ENCODE peak calls at places on chromosomes 1 and 21, in seven cellular contexts. T is neuronal stem cell, P is IMR-90, Y is mesendoderm, W is mesenchymal stem cell, I is H1, X is trophoblast cell. M is an unnamed sample.

GRCh38 chr1:221939598-221939997 is 197.7 kb upstream of the DUSP10 start:
- DNase-seq in P (no peak), X (no peak), W (no peak), T (no peak), I (no peak), Y (no peak), M (no peak)

GRCh38 chr1:160795951-160796383 is at the start of gene LY9:
- DNase-seq in W (no peak), X (peak), T (no peak), P (no peak), Y (no peak), I (no peak), M (no peak)

GRCh38 chr1:3978196-3978927 is 78.3 kb upstream of the C1orf174 start:
- DNase-seq in I (no peak), W (no peak), X (no peak), Y (no peak), T (no peak), P (no peak), M (no peak)

GRCh38 chr21:30408782-30409494 is 13.1 kb downstream of the KRTAP13-1 start:
- DNase-seq in Y (peak), T (peak), I (peak), P (no peak), W (peak), X (peak), M (peak)

GRCh38 chr1:205678286-205679111 is 1.8 kb downstream of the SLC45A3 start:
- DNase-seq in W (peak), T (no peak), X (no peak), I (no peak), Y (no peak), P (peak), M (no peak)

GRCh38 chr21:39153373-39153772 is 29.9 kb downstream of the PSMG1 start:
- DNase-seq in P (no peak), Y (peak), I (no peak), X (peak), W (no peak), T (no peak), M (no peak)

GRCh38 chr1:78617615-78618026 is 2.6 kb upstream of the IFI44L start:
- DNase-seq in Y (peak), I (peak), T (peak), W (peak), P (peak), X (peak), M (peak)

GRCh38 chr1:196380311-196380710 is 227.9 kb downstream of the KCNT2 start:
- DNase-seq in I (no peak), P (no peak), T (no peak), X (no peak), Y (peak), W (peak), M (no peak)

GRCh38 chr1:178577882-178578281 is 65.0 kb downstream of the TEX35 start:
- DNase-seq in W (no peak), I (no peak), P (no peak), Y (no peak), T (no peak), X (no peak), M (no peak)

GRCh38 chr1:101235696-101236545 is 898 bp upstream of the S1PR1 start:
- DNase-seq in X (peak), Y (peak), P (peak), T (peak), I (peak), W (peak), M (peak)

GRCh38 chr1:54649921-54650320 is 8.3 kb downstream of the MROH7 start:
- DNase-seq in W (no peak), P (no peak), Y (no peak), T (no peak), X (no peak), I (no peak), M (no peak)

GRCh38 chr1:209048961-209049669 is 534.4 kb upstream of the CAMK1G start:
- DNase-seq in X (no peak), Y (peak), I (no peak), W (peak), P (no peak), T (no peak), M (no peak)

GRCh38 chr21:46307625-46308024 is 16.0 kb downstream of the C21orf58 start:
- DNase-seq in P (peak), I (no peak), W (peak), X (peak), Y (no peak), T (no peak), M (no peak)

GRCh38 chr1:73913025-73913424 is 285.0 kb downstream of the LRRIQ3 start:
- DNase-seq in P (no peak), I (no peak), T (no peak), W (no peak), X (no peak), Y (no peak), M (no peak)

GRCh38 chr21:21973806-21974205 is 975.6 kb downstream of the NCAM2 start:
- DNase-seq in X (peak), W (peak), Y (peak), P (no peak), T (peak), I (no peak), M (peak)
- H2BK120ac ChIP-seq in X (no peak), W (no peak), Y (no peak), P (no peak), T (no peak), I (no peak), M (no peak)

GRCh38 chr1:204563780-204564179 is 47.6 kb downstream of the MDM4 start:
- DNase-seq in T (no peak), W (no peak), X (no peak), P (no peak), Y (no peak), I (no peak), M (no peak)

GRCh38 chr1:204562075-204562990 is 46.1 kb downstream of the MDM4 start:
- DNase-seq in W (no peak), Y (no peak), X (peak), T (no peak), I (no peak), P (no peak), M (no peak)

GRCh38 chr1:204564835-204565234 is 48.6 kb downstream of the MDM4 start:
- DNase-seq in X (no peak), T (no peak), I (no peak), Y (peak), W (no peak), P (no peak), M (no peak)

GRCh38 chr1:204565617-204566582 is 49.7 kb downstream of the MDM4 start:
- DNase-seq in P (peak), Y (peak), I (no peak), X (peak), T (peak), W (peak), M (peak)

DNA sequence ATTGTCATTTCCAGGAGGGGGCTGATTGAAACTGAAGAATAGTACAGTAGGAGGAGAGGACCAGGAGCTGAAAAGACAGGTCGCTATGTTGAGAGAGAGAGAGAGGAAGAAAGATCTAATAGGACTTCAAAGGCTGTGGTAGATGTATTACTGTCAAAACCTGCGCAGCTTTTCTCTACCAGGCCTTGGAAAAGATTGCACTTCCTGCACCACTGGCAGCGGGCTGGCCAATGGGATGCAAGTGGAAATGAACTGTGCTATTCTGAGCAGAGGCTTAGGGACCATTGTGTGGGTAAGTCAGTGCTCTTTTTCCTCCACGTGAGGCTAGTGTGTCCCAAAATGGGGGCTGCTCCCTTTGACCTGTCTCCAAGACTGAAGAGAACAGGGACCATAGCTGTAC is 47.1 kb downstream of the MDM4 start:
- DNase-seq in P (no peak), W (no peak), X (no peak), Y (no peak), T (no peak), I (no peak), M (no peak)
- H3K4me2 ChIP-seq in P (no peak), W (no peak), X (no peak), Y (no peak), T (no peak), I (no peak), M (no peak)

DNA sequence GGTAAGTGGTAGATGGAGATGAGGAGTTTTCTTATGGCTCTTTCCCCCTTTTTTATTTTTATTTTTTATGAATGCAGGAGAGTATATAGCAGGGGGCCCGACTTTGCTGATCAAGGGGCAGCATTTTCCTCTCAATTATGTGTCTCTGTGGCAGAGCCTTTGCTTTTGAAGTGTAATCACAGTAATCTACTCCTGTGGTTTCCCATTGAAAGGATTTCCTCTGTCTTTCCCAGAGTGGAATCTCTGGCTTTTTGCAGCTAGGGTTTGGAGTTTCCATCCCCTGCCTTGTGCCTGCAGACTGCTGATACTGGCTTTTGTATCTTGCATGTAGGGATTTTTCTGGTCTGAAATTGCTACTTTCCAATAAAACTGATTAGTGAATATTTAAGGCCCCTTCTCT is 29.1 kb downstream of the ARID1A start:
- DNase-seq in X (no peak), P (no peak), Y (peak), W (peak), I (no peak), T (no peak), M (peak)
- H2BK120ac ChIP-seq in X (no peak), P (no peak), Y (no peak), W (no peak), I (no peak), T (no peak), M (no peak)

GRCh38 chr21:33945652-33946270 is 30.2 kb upstream of the ATP5PO start:
- DNase-seq in Y (no peak), T (no peak), P (no peak), I (peak), W (no peak), X (peak), M (no peak)
- H3K4me2 ChIP-seq in Y (no peak), T (no peak), P (no peak), I (no peak), W (no peak), X (no peak), M (no peak)

GRCh38 chr1:24713736-24714135 is 31.5 kb upstream of the CLIC4 start:
- DNase-seq in P (no peak), Y (peak), X (peak), W (no peak), I (no peak), T (no peak), M (no peak)
- H2BK120ac ChIP-seq in P (peak), Y (no peak), X (peak), W (peak), I (no peak), T (no peak), M (no peak)

M was measured in H9.